ENCODE peak calls at places on chromosomes 1 and 21, in nine cellular contexts. One of them, this sample, is unnamed.

GRCh38 chr1:201173736-201174135 is 16.9 kb upstream of the IGFN1 start:
- DNase-seq in non-pigmented ciliary epithelial cell: no peak
- DNase-seq in GM12891: no peak
- DNase-seq in AG08395: no peak
- DNase-seq in EH: no peak
- DNase-seq in occipital lobe: no peak
- DNase-seq in activated CD4-positive, CD25-positive, alpha-beta regulatory T cell treated with anti-CD3 and anti-CD28 coated beads, Interleukin-2, amount 50 U/mL, for 72 hours: no peak
- DNase-seq in transverse colon: no peak
- DNase-seq in activated T-cell treated with anti-CD3 and anti-CD28 coated beads for 24 hours: no peak
- DNase-seq in this sample: no peak

GRCh38 chr1:36942093-36942492 is 92.2 kb downstream of the GRIK3 start:
- DNase-seq in GM12891: no peak
- DNase-seq in activated CD4-positive, CD25-positive, alpha-beta regulatory T cell treated with anti-CD3 and anti-CD28 coated beads, Interleukin-2, amount 50 U/mL, for 72 hours: no peak
- DNase-seq in transverse colon: no peak
- DNase-seq in occipital lobe: no peak
- DNase-seq in EH: no peak
- DNase-seq in non-pigmented ciliary epithelial cell: no peak
- DNase-seq in AG08395: no peak
- DNase-seq in activated T-cell treated with anti-CD3 and anti-CD28 coated beads for 24 hours: no peak
- DNase-seq in this sample: no peak

GRCh38 chr1:3471356-3472087 is 17.1 kb downstream of the ARHGEF16 start:
- DNase-seq in activated T-cell treated with anti-CD3 and anti-CD28 coated beads for 24 hours: no peak
- DNase-seq in EH: peak
- DNase-seq in transverse colon: no peak
- DNase-seq in AG08395: peak
- DNase-seq in occipital lobe: no peak
- DNase-seq in non-pigmented ciliary epithelial cell: no peak
- DNase-seq in activated CD4-positive, CD25-positive, alpha-beta regulatory T cell treated with anti-CD3 and anti-CD28 coated beads, Interleukin-2, amount 50 U/mL, for 72 hours: no peak
- DNase-seq in GM12891: no peak
- DNase-seq in this sample: peak

GRCh38 chr1:115641762-115642167 is at the start of gene VANGL1:
- DNase-seq in activated CD4-positive, CD25-positive, alpha-beta regulatory T cell treated with anti-CD3 and anti-CD28 coated beads, Interleukin-2, amount 50 U/mL, for 72 hours: peak
- DNase-seq in activated T-cell treated with anti-CD3 and anti-CD28 coated beads for 24 hours: peak
- DNase-seq in occipital lobe: no peak
- DNase-seq in GM12891: peak
- DNase-seq in non-pigmented ciliary epithelial cell: no peak
- DNase-seq in AG08395: peak
- DNase-seq in EH: peak
- DNase-seq in transverse colon: peak
- DNase-seq in this sample: peak

GRCh38 chr1:92923664-92924063 is 37.6 kb downstream of the DIPK1A start:
- DNase-seq in EH: no peak
- DNase-seq in GM12891: no peak
- DNase-seq in activated CD4-positive, CD25-positive, alpha-beta regulatory T cell treated with anti-CD3 and anti-CD28 coated beads, Interleukin-2, amount 50 U/mL, for 72 hours: no peak
- DNase-seq in non-pigmented ciliary epithelial cell: no peak
- DNase-seq in transverse colon: no peak
- DNase-seq in occipital lobe: no peak
- DNase-seq in AG08395: peak
- DNase-seq in activated T-cell treated with anti-CD3 and anti-CD28 coated beads for 24 hours: no peak
- DNase-seq in this sample: no peak

GRCh38 chr1:189538271-189538670 is 939.4 kb downstream of the BRINP3 start:
- DNase-seq in transverse colon: no peak
- DNase-seq in GM12891: no peak
- DNase-seq in non-pigmented ciliary epithelial cell: no peak
- DNase-seq in activated T-cell treated with anti-CD3 and anti-CD28 coated beads for 24 hours: no peak
- DNase-seq in activated CD4-positive, CD25-positive, alpha-beta regulatory T cell treated with anti-CD3 and anti-CD28 coated beads, Interleukin-2, amount 50 U/mL, for 72 hours: no peak
- DNase-seq in EH: no peak
- DNase-seq in occipital lobe: no peak
- DNase-seq in AG08395: no peak
- DNase-seq in this sample: no peak

GRCh38 chr1:208864366-208864965 is 620.3 kb upstream of the PLXNA2 start:
- DNase-seq in occipital lobe: no peak
- DNase-seq in activated CD4-positive, CD25-positive, alpha-beta regulatory T cell treated with anti-CD3 and anti-CD28 coated beads, Interleukin-2, amount 50 U/mL, for 72 hours: no peak
- DNase-seq in AG08395: no peak
- DNase-seq in non-pigmented ciliary epithelial cell: no peak
- DNase-seq in transverse colon: no peak
- DNase-seq in GM12891: no peak
- DNase-seq in activated T-cell treated with anti-CD3 and anti-CD28 coated beads for 24 hours: no peak
- DNase-seq in EH: peak
- DNase-seq in this sample: no peak

GRCh38 chr1:33898933-33899332 is 35.1 kb downstream of the HMGB4 start:
- DNase-seq in EH: no peak
- DNase-seq in activated T-cell treated with anti-CD3 and anti-CD28 coated beads for 24 hours: no peak
- DNase-seq in non-pigmented ciliary epithelial cell: no peak
- DNase-seq in occipital lobe: no peak
- DNase-seq in transverse colon: no peak
- DNase-seq in GM12891: no peak
- DNase-seq in AG08395: no peak
- DNase-seq in activated CD4-positive, CD25-positive, alpha-beta regulatory T cell treated with anti-CD3 and anti-CD28 coated beads, Interleukin-2, amount 50 U/mL, for 72 hours: no peak
- DNase-seq in this sample: no peak

GRCh38 chr1:207670997-207671396 is 26.1 kb downstream of the CR1L start:
- DNase-seq in GM12891: no peak
- DNase-seq in activated CD4-positive, CD25-positive, alpha-beta regulatory T cell treated with anti-CD3 and anti-CD28 coated beads, Interleukin-2, amount 50 U/mL, for 72 hours: no peak
- DNase-seq in EH: no peak
- DNase-seq in transverse colon: no peak
- DNase-seq in non-pigmented ciliary epithelial cell: no peak
- DNase-seq in occipital lobe: no peak
- DNase-seq in activated T-cell treated with anti-CD3 and anti-CD28 coated beads for 24 hours: no peak
- DNase-seq in AG08395: no peak
- DNase-seq in this sample: no peak

GRCh38 chr1:180157576-180158057 is 2.9 kb downstream of the QSOX1 start:
- DNase-seq in GM12891: no peak
- DNase-seq in occipital lobe: no peak
- DNase-seq in EH: no peak
- DNase-seq in non-pigmented ciliary epithelial cell: no peak
- DNase-seq in AG08395: no peak
- DNase-seq in transverse colon: peak
- DNase-seq in activated T-cell treated with anti-CD3 and anti-CD28 coated beads for 24 hours: no peak
- DNase-seq in activated CD4-positive, CD25-positive, alpha-beta regulatory T cell treated with anti-CD3 and anti-CD28 coated beads, Interleukin-2, amount 50 U/mL, for 72 hours: no peak
- DNase-seq in this sample: no peak

GRCh38 chr21:43740497-43741156 is 21.7 kb downstream of the PDXK start:
- DNase-seq in activated T-cell treated with anti-CD3 and anti-CD28 coated beads for 24 hours: no peak
- DNase-seq in non-pigmented ciliary epithelial cell: no peak
- DNase-seq in activated CD4-positive, CD25-positive, alpha-beta regulatory T cell treated with anti-CD3 and anti-CD28 coated beads, Interleukin-2, amount 50 U/mL, for 72 hours: no peak
- DNase-seq in AG08395: peak
- DNase-seq in GM12891: no peak
- DNase-seq in transverse colon: peak
- DNase-seq in EH: no peak
- DNase-seq in occipital lobe: no peak
- DNase-seq in this sample: peak

GRCh38 chr21:28308516-28308915 is 684.2 kb downstream of the LTN1 start:
- DNase-seq in activated T-cell treated with anti-CD3 and anti-CD28 coated beads for 24 hours: no peak
- DNase-seq in GM12891: no peak
- DNase-seq in transverse colon: no peak
- DNase-seq in activated CD4-positive, CD25-positive, alpha-beta regulatory T cell treated with anti-CD3 and anti-CD28 coated beads, Interleukin-2, amount 50 U/mL, for 72 hours: no peak
- DNase-seq in occipital lobe: no peak
- DNase-seq in EH: peak
- DNase-seq in AG08395: no peak
- DNase-seq in non-pigmented ciliary epithelial cell: no peak
- DNase-seq in this sample: no peak

GRCh38 chr1:116690809-116691323 is 23.3 kb upstream of the IGSF3 start:
- DNase-seq in activated T-cell treated with anti-CD3 and anti-CD28 coated beads for 24 hours: no peak
- DNase-seq in AG08395: no peak
- DNase-seq in GM12891: no peak
- DNase-seq in non-pigmented ciliary epithelial cell: no peak
- DNase-seq in occipital lobe: no peak
- DNase-seq in EH: no peak
- DNase-seq in transverse colon: no peak
- DNase-seq in activated CD4-positive, CD25-positive, alpha-beta regulatory T cell treated with anti-CD3 and anti-CD28 coated beads, Interleukin-2, amount 50 U/mL, for 72 hours: no peak
- DNase-seq in this sample: no peak

GRCh38 chr1:116556289-116557006 is 14.4 kb downstream of the CD58 start:
- DNase-seq in transverse colon: peak
- DNase-seq in activated T-cell treated with anti-CD3 and anti-CD28 coated beads for 24 hours: peak
- DNase-seq in activated CD4-positive, CD25-positive, alpha-beta regulatory T cell treated with anti-CD3 and anti-CD28 coated beads, Interleukin-2, amount 50 U/mL, for 72 hours: peak
- DNase-seq in non-pigmented ciliary epithelial cell: peak
- DNase-seq in EH: peak
- DNase-seq in AG08395: peak
- DNase-seq in GM12891: no peak
- DNase-seq in occipital lobe: peak
- DNase-seq in this sample: no peak

GRCh38 chr1:157105988-157106812 is 6.6 kb upstream of the ETV3L start:
- DNase-seq in EH: peak
- DNase-seq in AG08395: peak
- DNase-seq in activated CD4-positive, CD25-positive, alpha-beta regulatory T cell treated with anti-CD3 and anti-CD28 coated beads, Interleukin-2, amount 50 U/mL, for 72 hours: no peak
- DNase-seq in transverse colon: peak
- DNase-seq in occipital lobe: no peak
- DNase-seq in activated T-cell treated with anti-CD3 and anti-CD28 coated beads for 24 hours: no peak
- DNase-seq in GM12891: peak
- DNase-seq in non-pigmented ciliary epithelial cell: peak
- DNase-seq in this sample: no peak

GRCh38 chr1:170354679-170355078 is 177.3 kb upstream of the GORAB start:
- DNase-seq in AG08395: no peak
- DNase-seq in non-pigmented ciliary epithelial cell: no peak
- DNase-seq in activated CD4-positive, CD25-positive, alpha-beta regulatory T cell treated with anti-CD3 and anti-CD28 coated beads, Interleukin-2, amount 50 U/mL, for 72 hours: no peak
- DNase-seq in GM12891: no peak
- DNase-seq in transverse colon: no peak
- DNase-seq in occipital lobe: no peak
- DNase-seq in activated T-cell treated with anti-CD3 and anti-CD28 coated beads for 24 hours: no peak
- DNase-seq in EH: no peak
- DNase-seq in this sample: no peak

GRCh38 chr1:186482661-186483255 is 21.8 kb upstream of the PDC start:
- DNase-seq in activated CD4-positive, CD25-positive, alpha-beta regulatory T cell treated with anti-CD3 and anti-CD28 coated beads, Interleukin-2, amount 50 U/mL, for 72 hours: peak
- DNase-seq in transverse colon: peak
- DNase-seq in GM12891: no peak
- DNase-seq in non-pigmented ciliary epithelial cell: no peak
- DNase-seq in AG08395: peak
- DNase-seq in occipital lobe: no peak
- DNase-seq in EH: peak
- DNase-seq in activated T-cell treated with anti-CD3 and anti-CD28 coated beads for 24 hours: peak
- DNase-seq in this sample: peak

GRCh38 chr1:183148599-183148998 is 37.5 kb upstream of the LAMC2 start:
- DNase-seq in activated CD4-positive, CD25-positive, alpha-beta regulatory T cell treated with anti-CD3 and anti-CD28 coated beads, Interleukin-2, amount 50 U/mL, for 72 hours: no peak
- DNase-seq in non-pigmented ciliary epithelial cell: peak
- DNase-seq in occipital lobe: no peak
- DNase-seq in activated T-cell treated with anti-CD3 and anti-CD28 coated beads for 24 hours: no peak
- DNase-seq in transverse colon: no peak
- DNase-seq in EH: peak
- DNase-seq in AG08395: no peak
- DNase-seq in GM12891: no peak
- DNase-seq in this sample: no peak

GRCh38 chr1:73564294-73564693 is 633.7 kb downstream of the LRRIQ3 start:
- DNase-seq in non-pigmented ciliary epithelial cell: no peak
- DNase-seq in activated T-cell treated with anti-CD3 and anti-CD28 coated beads for 24 hours: no peak
- DNase-seq in occipital lobe: no peak
- DNase-seq in transverse colon: no peak
- DNase-seq in AG08395: no peak
- DNase-seq in GM12891: no peak
- DNase-seq in activated CD4-positive, CD25-positive, alpha-beta regulatory T cell treated with anti-CD3 and anti-CD28 coated beads, Interleukin-2, amount 50 U/mL, for 72 hours: no peak
- DNase-seq in EH: no peak
- DNase-seq in this sample: no peak

GRCh38 chr1:164922585-164922984 is 363.6 kb downstream of the PBX1 start:
- DNase-seq in non-pigmented ciliary epithelial cell: no peak
- DNase-seq in transverse colon: no peak
- DNase-seq in activated CD4-positive, CD25-positive, alpha-beta regulatory T cell treated with anti-CD3 and anti-CD28 coated beads, Interleukin-2, amount 50 U/mL, for 72 hours: no peak
- DNase-seq in GM12891: no peak
- DNase-seq in AG08395: no peak
- DNase-seq in EH: no peak
- DNase-seq in occipital lobe: no peak
- DNase-seq in activated T-cell treated with anti-CD3 and anti-CD28 coated beads for 24 hours: no peak
- DNase-seq in this sample: no peak

GRCh38 chr1:237105826-237106225 is 63.8 kb downstream of the RYR2 start:
- DNase-seq in transverse colon: no peak
- DNase-seq in GM12891: no peak
- DNase-seq in occipital lobe: no peak
- DNase-seq in non-pigmented ciliary epithelial cell: no peak
- DNase-seq in activated T-cell treated with anti-CD3 and anti-CD28 coated beads for 24 hours: no peak
- DNase-seq in EH: no peak
- DNase-seq in activated CD4-positive, CD25-positive, alpha-beta regulatory T cell treated with anti-CD3 and anti-CD28 coated beads, Interleukin-2, amount 50 U/mL, for 72 hours: no peak
- DNase-seq in AG08395: no peak
- DNase-seq in this sample: no peak

GRCh38 chr1:13965770-13966398 is 265.9 kb downstream of the PRDM2 start:
- DNase-seq in occipital lobe: peak
- DNase-seq in AG08395: peak
- DNase-seq in activated CD4-positive, CD25-positive, alpha-beta regulatory T cell treated with anti-CD3 and anti-CD28 coated beads, Interleukin-2, amount 50 U/mL, for 72 hours: no peak
- DNase-seq in EH: peak
- DNase-seq in GM12891: no peak
- DNase-seq in transverse colon: peak
- DNase-seq in non-pigmented ciliary epithelial cell: peak
- DNase-seq in activated T-cell treated with anti-CD3 and anti-CD28 coated beads for 24 hours: no peak
- DNase-seq in this sample: peak

GRCh38 chr1:158600735-158601134 is 4.3 kb upstream of the OR10Z1 start:
- DNase-seq in occipital lobe: no peak
- DNase-seq in transverse colon: no peak
- DNase-seq in activated CD4-positive, CD25-positive, alpha-beta regulatory T cell treated with anti-CD3 and anti-CD28 coated beads, Interleukin-2, amount 50 U/mL, for 72 hours: no peak
- DNase-seq in EH: no peak
- DNase-seq in activated T-cell treated with anti-CD3 and anti-CD28 coated beads for 24 hours: no peak
- DNase-seq in non-pigmented ciliary epithelial cell: no peak
- DNase-seq in GM12891: no peak
- DNase-seq in AG08395: no peak
- DNase-seq in this sample: no peak

GRCh38 chr1:184302346-184302745 is 84.5 kb upstream of the C1orf21 start:
- DNase-seq in AG08395: no peak
- DNase-seq in EH: no peak
- DNase-seq in GM12891: no peak
- DNase-seq in occipital lobe: no peak
- DNase-seq in activated T-cell treated with anti-CD3 and anti-CD28 coated beads for 24 hours: no peak
- DNase-seq in transverse colon: no peak
- DNase-seq in activated CD4-positive, CD25-positive, alpha-beta regulatory T cell treated with anti-CD3 and anti-CD28 coated beads, Interleukin-2, amount 50 U/mL, for 72 hours: no peak
- DNase-seq in non-pigmented ciliary epithelial cell: no peak
- DNase-seq in this sample: no peak

GRCh38 chr1:26190373-26190987 is at the start of gene CATSPER4:
- DNase-seq in activated T-cell treated with anti-CD3 and anti-CD28 coated beads for 24 hours: no peak
- DNase-seq in activated CD4-positive, CD25-positive, alpha-beta regulatory T cell treated with anti-CD3 and anti-CD28 coated beads, Interleukin-2, amount 50 U/mL, for 72 hours: no peak
- DNase-seq in EH: peak
- DNase-seq in GM12891: no peak
- DNase-seq in AG08395: peak
- DNase-seq in transverse colon: no peak
- DNase-seq in non-pigmented ciliary epithelial cell: no peak
- DNase-seq in occipital lobe: no peak
- DNase-seq in this sample: peak

GRCh38 chr1:161502641-161503393 is 2.4 kb upstream of the FCGR2A start:
- DNase-seq in EH: peak
- DNase-seq in occipital lobe: no peak
- DNase-seq in AG08395: peak
- DNase-seq in activated T-cell treated with anti-CD3 and anti-CD28 coated beads for 24 hours: no peak
- DNase-seq in non-pigmented ciliary epithelial cell: no peak
- DNase-seq in transverse colon: no peak
- DNase-seq in GM12891: no peak
- DNase-seq in activated CD4-positive, CD25-positive, alpha-beta regulatory T cell treated with anti-CD3 and anti-CD28 coated beads, Interleukin-2, amount 50 U/mL, for 72 hours: no peak
- DNase-seq in this sample: no peak

GRCh38 chr1:181768216-181768929 is 285.1 kb downstream of the CACNA1E start:
- DNase-seq in activated CD4-positive, CD25-positive, alpha-beta regulatory T cell treated with anti-CD3 and anti-CD28 coated beads, Interleukin-2, amount 50 U/mL, for 72 hours: no peak
- DNase-seq in activated T-cell treated with anti-CD3 and anti-CD28 coated beads for 24 hours: no peak
- DNase-seq in occipital lobe: no peak
- DNase-seq in EH: no peak
- DNase-seq in transverse colon: no peak
- DNase-seq in GM12891: no peak
- DNase-seq in non-pigmented ciliary epithelial cell: no peak
- DNase-seq in AG08395: no peak
- DNase-seq in this sample: no peak

GRCh38 chr21:42363331-42363730 is 3.0 kb downstream of the TFF1 start:
- DNase-seq in AG08395: no peak
- DNase-seq in activated CD4-positive, CD25-positive, alpha-beta regulatory T cell treated with anti-CD3 and anti-CD28 coated beads, Interleukin-2, amount 50 U/mL, for 72 hours: no peak
- DNase-seq in non-pigmented ciliary epithelial cell: no peak
- DNase-seq in activated T-cell treated with anti-CD3 and anti-CD28 coated beads for 24 hours: no peak
- DNase-seq in occipital lobe: no peak
- DNase-seq in transverse colon: no peak
- DNase-seq in EH: no peak
- DNase-seq in GM12891: no peak
- DNase-seq in this sample: no peak

GRCh38 chr1:216034506-216034905 is 388.7 kb downstream of the USH2A start:
- DNase-seq in occipital lobe: no peak
- DNase-seq in non-pigmented ciliary epithelial cell: no peak
- DNase-seq in transverse colon: no peak
- DNase-seq in activated T-cell treated with anti-CD3 and anti-CD28 coated beads for 24 hours: no peak
- DNase-seq in EH: peak
- DNase-seq in activated CD4-positive, CD25-positive, alpha-beta regulatory T cell treated with anti-CD3 and anti-CD28 coated beads, Interleukin-2, amount 50 U/mL, for 72 hours: no peak
- DNase-seq in GM12891: no peak
- DNase-seq in AG08395: no peak
- DNase-seq in this sample: peak

GRCh38 chr1:21672478-21673276 is 3.5 kb upstream of the RAP1GAP start:
- DNase-seq in EH: peak
- DNase-seq in non-pigmented ciliary epithelial cell: no peak
- DNase-seq in transverse colon: no peak
- DNase-seq in activated T-cell treated with anti-CD3 and anti-CD28 coated beads for 24 hours: no peak
- DNase-seq in activated CD4-positive, CD25-positive, alpha-beta regulatory T cell treated with anti-CD3 and anti-CD28 coated beads, Interleukin-2, amount 50 U/mL, for 72 hours: no peak
- DNase-seq in occipital lobe: no peak
- DNase-seq in GM12891: no peak
- DNase-seq in AG08395: peak
- DNase-seq in this sample: no peak

GRCh38 chr1:172561252-172561651 is 28.3 kb downstream of the SUCO start:
- DNase-seq in transverse colon: no peak
- DNase-seq in GM12891: no peak
- DNase-seq in activated CD4-positive, CD25-positive, alpha-beta regulatory T cell treated with anti-CD3 and anti-CD28 coated beads, Interleukin-2, amount 50 U/mL, for 72 hours: no peak
- DNase-seq in non-pigmented ciliary epithelial cell: no peak
- DNase-seq in AG08395: peak
- DNase-seq in occipital lobe: no peak
- DNase-seq in EH: peak
- DNase-seq in activated T-cell treated with anti-CD3 and anti-CD28 coated beads for 24 hours: no peak
- DNase-seq in this sample: no peak